ENCODE peak calls at places on chromosomes 16 and 17, in four cellular contexts. V is iPS DF 6.9, Q is cardiac muscle cell, L is heart left ventricle. G is an unnamed sample. For H3K9me3, the result is how much of the 10 kb centered on the place peaks cover.

GRCh38 chr17:42251115-42251514 is 25.1 kb downstream of the STAT5B start:
- DNase-seq in V (no peak), Q (peak), L (no peak), G (no peak)

GRCh38 chr17:74445156-74445555 is 13.3 kb downstream of the GPRC5C start:
- DNase-seq in V (no peak), Q (no peak), L (no peak), G (no peak)

GRCh38 chr17:65131946-65132345 is 5.2 kb upstream of the RGS9 start:
- DNase-seq in V (no peak), Q (no peak), L (no peak), G (peak)

GRCh38 chr16:74607310-74607966 is 524 bp upstream of the GLG1 start:
- DNase-seq in V (no peak), Q (no peak), L (no peak), G (no peak)

GRCh38 chr17:45050680-45051059 is 762 bp downstream of the DCAKD start:
- DNase-seq in V (no peak), Q (peak), L (no peak), G (no peak)

GRCh38 chr17:35969558-35970442 is 11.5 kb downstream of the CCL16 start:
- DNase-seq in V (peak), Q (peak), L (peak), G (peak)

GRCh38 chr17:73956595-73957465 is 246.6 kb upstream of the RPL38 start:
- DNase-seq in V (peak), Q (peak), L (no peak), G (no peak)

GRCh38 chr17:66351053-66351452 is 48.6 kb downstream of the PRKCA start:
- DNase-seq in V (no peak), Q (no peak), L (peak), G (no peak)

GRCh38 chr16:87311387-87311786 is 5.8 kb downstream of the C16orf95 start:
- DNase-seq in V (no peak), Q (no peak), L (no peak), G (no peak)

GRCh38 chr17:77404812-77405581 is 264.2 kb downstream of the SEC14L1 start:
- DNase-seq in V (no peak), Q (peak), L (peak), G (peak)

GRCh38 chr16:24382929-24383328 is 126.8 kb downstream of the CACNG3 start:
- DNase-seq in V (peak), Q (no peak), L (no peak), G (no peak)

GRCh38 chr16:24378999-24379398 is 122.9 kb downstream of the CACNG3 start:
- DNase-seq in V (no peak), Q (no peak), L (no peak), G (no peak)

DNA sequence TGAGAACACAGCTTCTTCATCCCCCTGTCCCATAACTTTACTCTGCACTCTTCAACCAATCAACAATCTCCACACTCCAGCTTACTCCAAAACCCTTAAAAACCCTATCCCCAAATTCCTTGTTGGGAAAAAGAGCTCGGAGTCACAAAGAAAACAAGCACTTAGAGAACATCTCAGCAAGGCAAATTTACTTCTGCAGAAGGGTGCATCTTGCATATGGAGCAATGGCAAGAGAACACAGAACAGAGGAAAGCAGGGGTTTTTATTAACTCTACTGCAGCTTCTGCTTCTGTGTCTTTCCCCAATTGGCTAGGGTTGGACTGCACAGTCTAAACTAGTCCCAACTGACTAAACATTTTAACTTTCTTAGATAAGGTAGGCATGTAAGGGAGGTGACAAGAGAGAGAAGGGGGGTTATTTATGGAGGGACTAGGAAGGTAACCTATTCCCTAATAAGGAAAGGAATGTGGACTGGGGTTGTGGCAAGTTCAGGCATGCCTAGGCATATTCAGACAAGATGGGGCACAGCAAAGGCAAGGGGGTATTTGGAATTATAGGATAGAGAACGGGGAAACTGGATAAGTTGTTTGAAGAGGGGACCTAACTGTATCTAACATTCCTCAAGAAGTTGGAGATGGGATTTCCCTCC is 125.5 kb downstream of the CACNG3 start:
- DNase-seq in V (no peak), Q (no peak), L (no peak), G (no peak)
- H3K9me3 ChIP-seq in V (under half), Q (under half), L (under half), G (under half)

DNA sequence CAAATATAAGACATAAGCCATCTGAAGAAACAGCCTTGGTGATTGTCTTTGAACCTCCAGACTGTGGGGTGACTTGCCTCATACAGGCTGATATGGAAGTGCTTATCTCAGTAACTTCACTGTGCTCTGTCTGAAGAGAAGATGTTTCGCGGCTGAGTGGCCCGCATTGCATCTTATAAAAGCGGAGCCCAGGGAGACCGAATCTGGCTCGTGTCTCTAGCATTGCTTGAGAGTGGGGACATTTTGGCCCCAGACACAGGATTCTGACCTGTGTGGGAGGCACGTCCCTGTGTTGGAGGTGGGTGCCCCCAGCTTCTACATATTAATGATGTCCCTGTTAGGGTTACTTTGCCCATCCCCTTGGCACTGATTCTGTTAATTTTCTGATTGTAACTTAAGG is 66.4 kb downstream of the METRNL start:
- DNase-seq in V (no peak), Q (no peak), L (no peak), G (no peak)
- H3K9me3 ChIP-seq in V (under half), Q (under half), L (under half), G (under half)

GRCh38 chr16:35174006-35174405 is 1714.6 kb downstream of the TP53TG3F start:
- DNase-seq in V (no peak), Q (no peak), L (no peak), G (no peak)
- H3K9me3 ChIP-seq in V (under half), Q (under half), L (under half), G (under half)

GRCh38 chr17:22461460-22462145 is 769.3 kb downstream of the KCNJ18 start:
- DNase-seq in V (no peak), Q (no peak), L (no peak), G (no peak)

GRCh38 chr17:22462461-22462860 is 770.1 kb downstream of the KCNJ18 start:
- DNase-seq in V (no peak), Q (no peak), L (no peak), G (no peak)

GRCh38 chr17:22459331-22459952 is 767.1 kb downstream of the KCNJ18 start:
- DNase-seq in V (no peak), Q (no peak), L (no peak), G (no peak)

GRCh38 chr17:22460461-22461063 is 768.2 kb downstream of the KCNJ18 start:
- DNase-seq in V (no peak), Q (no peak), L (no peak), G (no peak)

DNA sequence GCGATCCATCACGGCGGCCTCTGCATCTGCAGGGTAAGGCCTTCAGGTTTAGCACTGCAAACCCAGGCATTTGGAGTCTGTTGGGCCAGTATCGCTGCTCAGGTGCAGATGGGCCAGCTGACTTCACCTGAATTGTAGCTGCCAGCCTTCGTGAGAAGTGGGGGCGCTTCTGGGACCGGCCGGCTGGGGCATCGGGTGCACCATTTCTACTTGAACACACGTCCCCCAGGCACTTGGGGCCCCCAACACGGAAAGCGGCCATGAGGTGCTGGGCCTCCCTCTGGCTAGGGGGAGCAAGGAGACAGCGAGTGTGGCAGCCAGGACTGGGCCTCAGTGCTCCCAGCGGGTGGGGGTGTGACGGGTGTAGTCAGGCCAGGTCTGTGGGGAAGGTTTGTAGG is 767.6 kb downstream of the KCNJ18 start:
- DNase-seq in V (no peak), Q (no peak), L (no peak), G (no peak)
- H3K9me3 ChIP-seq in V (under half), Q (under half), L (under half), G (under half)

DNA sequence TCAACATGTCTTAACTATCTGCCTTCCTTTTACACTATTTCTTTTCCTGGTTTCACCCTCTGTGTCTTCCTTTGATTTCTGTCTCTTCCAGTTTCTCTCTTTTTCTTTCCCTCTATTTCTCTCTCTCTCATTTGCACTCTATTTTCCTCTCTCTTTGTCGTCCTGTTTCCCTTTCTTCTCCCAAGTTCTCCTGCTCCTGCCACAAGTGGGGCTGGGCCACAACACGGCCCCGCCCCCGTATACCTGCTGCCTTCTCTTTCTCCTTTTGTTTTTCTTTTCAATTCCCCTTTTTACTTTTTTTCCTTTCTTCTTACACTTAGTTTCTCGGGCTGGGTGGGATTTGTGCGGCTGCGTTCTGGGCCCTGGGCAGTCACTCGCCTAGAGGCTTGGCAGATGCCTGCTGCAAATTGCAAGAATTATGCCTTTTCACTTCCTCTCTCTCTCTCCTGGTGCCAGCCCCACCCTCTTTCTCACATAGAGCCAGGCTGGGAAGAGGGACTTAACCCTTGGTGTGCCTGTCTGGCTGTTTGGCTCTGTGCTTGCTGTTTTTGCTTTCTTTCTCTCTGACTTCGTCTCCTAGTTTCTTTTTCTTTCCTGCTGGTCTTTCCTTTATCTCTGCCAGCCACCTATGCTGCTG is 2139.4 kb downstream of the TP53TG3F start:
- DNase-seq in V (no peak), Q (no peak), L (no peak), G (peak)
- H3K9me3 ChIP-seq in V (under half), Q (under half), L (under half), G (under half)

DNA sequence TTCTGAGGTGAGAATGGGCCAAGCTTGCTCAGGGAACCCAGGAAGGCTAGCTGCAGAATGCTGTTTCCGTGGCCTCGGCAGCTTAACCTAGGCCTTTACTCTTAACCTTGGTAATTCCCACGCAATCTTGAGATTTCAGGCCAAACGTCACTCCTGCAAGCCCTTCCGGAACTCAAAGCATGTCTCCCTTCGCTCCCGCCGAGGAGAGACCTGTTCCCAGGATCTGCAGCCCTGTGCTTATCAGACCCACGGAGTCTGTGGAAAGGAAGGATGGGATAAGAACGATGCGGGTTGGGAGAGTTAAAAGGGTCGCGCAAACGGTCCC is 524 bp upstream of the ZFP3 start:
- DNase-seq in V (no peak), Q (no peak), L (no peak), G (no peak)
- H3K9me3 ChIP-seq in V (under half), Q (under half), L (under half), G (under half)

GRCh38 chr16:31727553-31727952 is 146.1 kb upstream of the ZNF267 start:
- DNase-seq in V (no peak), Q (no peak), L (no peak), G (no peak)
- H3K9me3 ChIP-seq in V (under half), Q (under half), L (half or more), G (under half)

GRCh38 chr16:80167657-80168056 is 373.1 kb upstream of the DYNLRB2 start:
- DNase-seq in V (no peak), Q (no peak), L (no peak), G (no peak)
- H3K9me3 ChIP-seq in V (under half), Q (under half), L (under half), G (under half)

DNA sequence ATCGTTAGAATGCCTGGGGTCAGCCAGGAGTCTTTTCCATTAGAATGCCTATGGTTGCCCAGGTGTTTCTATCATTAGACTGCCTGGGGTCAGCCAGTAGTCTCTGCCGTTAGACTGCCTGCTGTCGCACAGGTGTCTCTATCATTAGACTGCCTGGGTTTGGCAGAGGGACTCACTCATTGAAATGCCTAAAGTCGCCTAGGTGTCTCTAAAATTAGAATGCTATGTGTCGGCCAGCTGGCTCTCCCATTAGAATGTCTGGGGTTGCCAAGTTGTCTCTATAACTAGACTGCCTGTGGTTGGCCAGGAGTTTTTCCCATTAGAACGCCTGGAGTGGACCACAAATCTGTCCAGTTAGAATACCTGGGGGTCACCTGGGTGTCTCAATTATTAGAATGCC is 2266.5 kb downstream of the TP53TG3F start:
- DNase-seq in V (no peak), Q (no peak), L (no peak), G (no peak)
- H3K9me3 ChIP-seq in V (under half), Q (under half), L (half or more), G (under half)

GRCh38 chr17:62064029-62064790 is 868 bp downstream of the MED13 start:
- DNase-seq in V (no peak), Q (peak), L (no peak), G (no peak)

GRCh38 chr17:62062313-62062712 is 2.8 kb downstream of the MED13 start:
- DNase-seq in V (no peak), Q (peak), L (no peak), G (no peak)

GRCh38 chr17:62065611-62066468 is 762 bp upstream of the MED13 start:
- DNase-seq in V (peak), Q (peak), L (peak), G (peak)

GRCh38 chr17:62064791-62065563 is at the start of gene MED13:
- DNase-seq in V (no peak), Q (peak), L (peak), G (peak)

DNA sequence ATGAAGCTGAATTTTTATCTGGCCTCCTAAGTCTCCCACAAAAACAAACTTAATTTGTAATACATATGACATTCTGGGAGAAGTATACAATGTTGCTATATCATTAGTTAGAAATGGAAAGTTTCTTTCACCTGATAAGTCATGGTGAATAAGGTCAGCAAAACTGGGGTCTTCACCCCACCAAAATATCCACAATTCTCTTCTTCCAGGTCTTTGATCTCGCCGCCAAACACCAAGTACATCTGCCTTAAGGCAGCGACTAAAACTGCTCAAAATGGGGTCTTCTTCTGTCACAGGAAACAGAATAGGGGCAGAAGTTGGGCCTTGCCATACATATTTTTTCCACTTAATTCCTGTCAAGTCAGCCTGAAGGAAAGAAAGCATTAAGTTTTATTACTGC is 2.1 kb downstream of the MED13 start:
- DNase-seq in V (no peak), Q (no peak), L (no peak), G (no peak)
- H3K9me3 ChIP-seq in V (under half), Q (under half), L (under half), G (under half)